ENCODE peak calls at places on chromosomes 7 and 10, in six cellular contexts. E, X, N, Z, J and V are unnamed samples.

GRCh38 chr10:74213571-74214162 is 62.6 kb downstream of the ADK start:
- DNase-seq in E (peak; percentile 75), J (no peak), Z (no peak), N (peak; percentile 62), X (peak; percentile 26), V (peak; percentile 49)

GRCh38 chr7:101114492-101114891 is 12.4 kb upstream of the SERPINE1 start:
- DNase-seq in N (peak; percentile 87), X (peak; percentile 49), E (no peak), J (no peak), Z (no peak), V (peak; percentile 41)

GRCh38 chr10:1809139-1809755 is 71.9 kb upstream of the ADARB2 start:
- DNase-seq in J (no peak), Z (no peak), E (no peak), X (no peak), N (no peak), V (no peak)

GRCh38 chr10:114714281-114714741 is 56.2 kb upstream of the ABLIM1 start:
- DNase-seq in J (peak; percentile 72), N (peak; percentile 95), Z (peak; percentile 53), E (peak; percentile 92), X (peak; percentile 89), V (peak; percentile 25)

GRCh38 chr7:33710608-33711007 is 194.7 kb upstream of the BMPER start:
- DNase-seq in Z (no peak), E (no peak), J (peak; percentile 49), N (peak; percentile 23), X (peak; percentile 6), V (peak; percentile 49)

GRCh38 chr7:48321319-48322010 is 150.2 kb downstream of the ABCA13 start:
- DNase-seq in X (no peak), N (no peak), Z (no peak), E (no peak), J (no peak), V (no peak)

GRCh38 chr7:38190010-38190409 is 12.0 kb downstream of the STARD3NL start:
- DNase-seq in J (no peak), X (no peak), Z (no peak), N (peak; percentile 49), E (peak; percentile 38), V (no peak)

GRCh38 chr7:70647801-70648491 is 484.0 kb upstream of the GALNT17 start:
- DNase-seq in X (no peak), Z (no peak), N (peak; percentile 94), E (no peak), J (peak; percentile 41), V (peak; percentile 69)